ENCODE peak calls at places on chromosome 19, in eight cellular contexts. M is GM23338, Z is HepG2, H is H1, D is GM12878, I is HCT116, B is endothelial cell of umbilical vein, W is K562. J is an unnamed sample.

GRCh38 chr19:8482696-8483095 is 19.7 kb downstream of the PRAM1 start:
- DNase-seq in M (no peak), W (no peak), Z (no peak), I (no peak), D (no peak), H (no peak), B (no peak), J (no peak)

GRCh38 chr19:55156202-55157063 is 1.1 kb downstream of the TNNI3 start:
- DNase-seq in W (peak; percentile 93), Z (peak; percentile 64), I (peak; percentile 89), B (no peak), H (peak; percentile 99), M (peak; percentile 99), D (no peak), J (peak; percentile 85)

GRCh38 chr19:56245062-56245740 is 27.3 kb upstream of the EDDM13 start:
- DNase-seq in W (no peak), M (no peak), H (no peak), B (no peak), Z (no peak), I (no peak), D (no peak), J (no peak)

GRCh38 chr19:18196511-18196845 is 3.5 kb downstream of the MPV17L2 start:
- DNase-seq in B (no peak), D (no peak), Z (no peak), M (no peak), H (no peak), I (no peak), W (no peak), J (no peak)

GRCh38 chr19:19539738-19540703 is 2.0 kb downstream of the CILP2 start:
- DNase-seq in Z (no peak), M (peak; percentile 98), D (no peak), B (no peak), I (peak; percentile 80), W (peak; percentile 96), H (peak; percentile 94), J (no peak)

GRCh38 chr19:33950141-33950805 is 153.6 kb downstream of the KCTD15 start:
- DNase-seq in Z (no peak), W (no peak), H (peak; percentile 39), M (no peak), D (no peak), B (no peak), I (no peak), J (no peak)

GRCh38 chr19:3818479-3818878 is 32.3 kb upstream of the MATK start:
- DNase-seq in Z (no peak), M (no peak), B (peak; percentile 15), H (no peak), I (no peak), W (no peak), D (no peak), J (no peak)

GRCh38 chr19:46107371-46107770 is 17.1 kb downstream of the IGFL3 start:
- DNase-seq in I (no peak), H (no peak), M (no peak), Z (no peak), W (no peak), B (no peak), D (no peak), J (no peak)

GRCh38 chr19:42397315-42398166 is 7.4 kb upstream of the CNFN start:
- DNase-seq in W (peak; percentile 24), B (no peak), I (no peak), Z (no peak), H (no peak), M (no peak), D (no peak), J (no peak)

GRCh38 chr19:19406878-19407639 is 1.6 kb downstream of the GATAD2A start:
- DNase-seq in B (peak; percentile 78), I (no peak), D (no peak), Z (peak; percentile 42), W (no peak), M (no peak), H (no peak), J (no peak)

GRCh38 chr19:16342002-16342715 is 17.5 kb downstream of the KLF2 start:
- DNase-seq in B (no peak), D (peak; percentile 76), H (no peak), W (no peak), Z (no peak), I (no peak), M (no peak), J (no peak)

GRCh38 chr19:41031926-41032325 is 40.8 kb downstream of the CYP2B6 start:
- DNase-seq in M (no peak), Z (no peak), W (no peak), I (no peak), H (no peak), B (no peak), D (no peak), J (no peak)

GRCh38 chr19:5038631-5039271 is 69.8 kb downstream of the KDM4B start:
- DNase-seq in Z (peak; percentile 17), B (no peak), D (no peak), I (no peak), W (peak; percentile 47), H (peak; percentile 62), M (peak; percentile 74), J (no peak)

GRCh38 chr19:44671400-44671799 is at the start of gene CEACAM19:
- DNase-seq in B (no peak), H (no peak), Z (no peak), W (no peak), M (no peak), D (no peak), I (no peak), J (no peak)

GRCh38 chr19:12969292-12969988 is at the start of gene DAND5:
- DNase-seq in I (no peak), H (no peak), M (peak; percentile 34), W (peak; percentile 41), B (no peak), D (no peak), Z (no peak), J (no peak)

GRCh38 chr19:58328999-58329398 is 2.2 kb downstream of the ZSCAN22 start:
- DNase-seq in W (peak; percentile 32), M (peak; percentile 83), B (no peak), H (peak; percentile 78), Z (no peak), D (no peak), I (no peak), J (no peak)

GRCh38 chr19:33226550-33227241 is 1.0 kb upstream of the SLC7A10 start:
- DNase-seq in I (no peak), D (no peak), M (peak; percentile 96), B (no peak), Z (no peak), H (peak; percentile 87), W (no peak), J (no peak)

GRCh38 chr19:18594096-18594823 is 5.7 kb downstream of the REX1BD start:
- DNase-seq in M (peak; percentile 91), H (peak; percentile 90), Z (no peak), W (peak; percentile 90), I (no peak), B (peak; percentile 80), D (no peak), J (no peak)

DNA sequence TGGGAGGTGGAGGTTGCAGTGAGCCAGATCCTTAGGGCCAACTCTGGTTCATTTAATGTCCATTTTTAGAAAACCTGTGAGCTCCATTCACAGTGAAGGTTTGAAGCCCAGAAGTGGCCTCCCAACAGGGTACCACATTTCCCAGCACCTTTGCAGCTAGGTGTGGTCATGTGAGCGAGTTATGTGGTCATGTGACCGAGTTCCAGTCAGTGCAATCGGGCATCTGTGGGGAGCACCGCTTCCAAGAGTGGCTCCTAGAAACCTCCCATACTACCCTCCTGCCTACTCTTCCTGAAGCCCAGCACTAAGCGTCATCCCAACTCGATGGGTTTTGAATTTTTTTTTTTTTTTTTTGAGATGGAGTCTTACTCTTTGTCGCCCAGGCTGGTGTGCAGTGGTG is 663 bp upstream of the PLA2G4C start:
- DNase-seq in Z (no peak), D (no peak), I (no peak), W (no peak), B (no peak), H (no peak), M (peak; percentile 45), J (no peak)
- H3K4me3 ChIP-seq in Z (no peak overlapping the region), D (no peak overlapping the region), I (peak overlapping the region; percentile 72), W (no peak overlapping the region), B (no peak overlapping the region), H (no peak overlapping the region), M (no peak overlapping the region), J (no peak overlapping the region)

GRCh38 chr19:39671739-39672363 is 16.1 kb downstream of the LGALS16 start:
- DNase-seq in I (peak; percentile 66), Z (peak; percentile 60), B (peak; percentile 44), M (peak; percentile 88), W (no peak), H (peak; percentile 50), D (no peak), J (peak; percentile 6)
- TF ChIP-seq POLR2AphosphoS5 in I (no peak), Z (no peak), B (no peak), M (no peak), W (no peak), H (no peak), D (no peak), J (no peak)

GRCh38 chr19:1758231-1758577 is 4.9 kb downstream of the ONECUT3 start:
- DNase-seq in Z (no peak), D (no peak), B (no peak), M (no peak), W (no peak), I (no peak), H (no peak), J (no peak)
- TF ChIP-seq EZH2 in Z (peak; percentile 27), D (no peak), B (no peak), M (peak; percentile 56), W (no peak), I (no peak), H (no peak), J (no peak)

GRCh38 chr19:29672319-29672932 is 7.2 kb downstream of the PLEKHF1 start:
- DNase-seq in H (no peak), M (no peak), W (no peak), I (no peak), Z (no peak), B (no peak), D (no peak), J (no peak)

GRCh38 chr19:29670255-29670654 is 5.0 kb downstream of the PLEKHF1 start:
- DNase-seq in B (no peak), I (no peak), H (no peak), M (no peak), Z (no peak), W (no peak), D (no peak), J (no peak)

GRCh38 chr19:29673451-29674371 is 8.4 kb downstream of the PLEKHF1 start:
- DNase-seq in M (no peak), W (no peak), B (no peak), I (no peak), Z (no peak), H (no peak), D (no peak), J (no peak)

GRCh38 chr19:29672933-29673336 is 7.7 kb downstream of the PLEKHF1 start:
- DNase-seq in I (no peak), H (no peak), B (no peak), W (no peak), M (no peak), D (peak; percentile 69), Z (no peak), J (no peak)

DNA sequence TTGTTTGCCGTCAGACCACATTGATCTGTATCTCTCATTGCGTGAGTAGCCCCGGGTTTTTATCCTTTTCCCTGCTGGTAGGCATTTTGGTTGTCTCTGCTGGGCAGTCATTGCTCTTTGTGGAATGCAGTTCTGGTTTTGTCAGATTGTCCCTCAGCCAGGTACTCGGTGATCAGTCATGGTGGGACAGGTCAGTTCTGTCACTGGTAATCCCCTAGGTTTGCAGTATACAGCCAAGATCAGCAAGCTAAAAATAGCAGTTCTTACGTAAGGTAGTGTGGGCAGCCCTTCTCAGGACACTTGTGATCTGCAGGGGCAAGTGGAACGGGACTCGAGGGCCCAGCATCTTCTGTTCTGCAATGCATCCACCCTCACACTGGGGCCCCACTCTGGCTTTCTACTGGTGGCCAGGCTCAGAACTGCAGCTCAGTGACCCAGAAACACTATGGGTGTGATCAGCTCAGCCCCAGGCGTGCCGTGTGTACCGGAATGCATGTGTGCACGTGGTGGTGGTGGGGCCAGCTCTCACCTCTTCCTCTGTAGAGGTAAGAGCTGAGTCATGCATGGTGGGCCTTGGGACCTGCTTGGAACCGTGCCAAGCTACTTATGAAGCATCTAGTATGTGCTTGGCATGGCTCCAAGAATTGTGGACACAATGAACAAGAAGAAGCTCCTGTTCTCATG is 6.3 kb downstream of the PLEKHF1 start:
- DNase-seq in H (no peak), D (peak; percentile 88), I (no peak), W (peak; percentile 62), B (peak; percentile 4), Z (peak; percentile 76), M (peak; percentile 41), J (no peak)
- H3K4me3 ChIP-seq in H (no peak overlapping the region), D (peak overlapping the region; percentile 59), I (no peak overlapping the region), W (no peak overlapping the region), B (no peak overlapping the region), Z (no peak overlapping the region), M (no peak overlapping the region), J (no peak overlapping the region)

J was measured in SK-N-MC.